ENCODE peak calls at places on chromosome 10, in four cellular contexts. X is CD8-positive, alpha-beta T cell; T is fibroblast of pulmonary artery; N is naive thymus-derived CD4-positive, alpha-beta T cell. O is an unnamed sample.

GRCh38 chr10:78706256-78706655 is 362.5 kb upstream of the ZMIZ1 start:
- DNase-seq in X (no peak), T (no peak), N (no peak), O (no peak)

GRCh38 chr10:70692043-70692603 is 19.8 kb downstream of the ADAMTS14 start:
- DNase-seq in X (no peak), T (no peak), N (no peak), O (peak)

GRCh38 chr10:47104786-47105385 is 193.7 kb downstream of the PTPN20 start:
- DNase-seq in X (no peak), T (no peak), N (no peak), O (peak)

GRCh38 chr10:51768886-51769285 is 69.5 kb upstream of the CSTF2T start:
- DNase-seq in X (no peak), T (no peak), N (no peak), O (no peak)

GRCh38 chr10:23293145-23293724 is 51.4 kb downstream of the C10orf67 start:
- DNase-seq in X (no peak), T (peak), N (no peak), O (peak)

GRCh38 chr10:24288581-24288980 is 79.6 kb downstream of the KIAA1217 start:
- DNase-seq in X (no peak), T (no peak), N (no peak), O (no peak)

GRCh38 chr10:70551971-70552422 is 50.5 kb downstream of the PRF1 start:
- DNase-seq in X (no peak), T (peak), N (no peak), O (no peak)

GRCh38 chr10:93171837-93172236 is 98.1 kb downstream of the CYP26A1 start:
- DNase-seq in X (no peak), T (no peak), N (no peak), O (no peak)

GRCh38 chr10:119059557-119059956 is 21.1 kb downstream of the EIF3A start:
- DNase-seq in X (no peak), T (no peak), N (no peak), O (no peak)

GRCh38 chr10:28628184-28628893 is 49.0 kb upstream of the BAMBI start:
- DNase-seq in X (peak), T (peak), N (peak), O (peak)

GRCh38 chr10:87829986-87830732 is 12.1 kb upstream of the ATAD1 start:
- DNase-seq in X (no peak), T (no peak), N (no peak), O (no peak)

GRCh38 chr10:44293306-44293778 is 91.6 kb downstream of the CXCL12 start:
- DNase-seq in X (no peak), T (no peak), N (no peak), O (no peak)

GRCh38 chr10:59175538-59176240 is 754 bp upstream of the PHYHIPL start:
- DNase-seq in X (no peak), T (no peak), N (no peak), O (no peak)

GRCh38 chr10:11625019-11625735 is 13.7 kb upstream of the USP6NL start:
- DNase-seq in X (no peak), T (no peak), N (no peak), O (no peak)

GRCh38 chr10:101536800-101537199 is 51.3 kb downstream of the POLL start:
- DNase-seq in X (no peak), T (peak), N (no peak), O (peak)

GRCh38 chr10:4868357-4868657 is 42.3 kb downstream of the AKR1E2 start:
- DNase-seq in X (no peak), T (peak), N (no peak), O (no peak)

GRCh38 chr10:4867109-4867519 is 41.1 kb downstream of the AKR1E2 start:
- DNase-seq in X (no peak), T (no peak), N (no peak), O (no peak)

GRCh38 chr10:4867520-4868356 is 41.7 kb downstream of the AKR1E2 start:
- DNase-seq in X (no peak), T (peak), N (no peak), O (no peak)

DNA sequence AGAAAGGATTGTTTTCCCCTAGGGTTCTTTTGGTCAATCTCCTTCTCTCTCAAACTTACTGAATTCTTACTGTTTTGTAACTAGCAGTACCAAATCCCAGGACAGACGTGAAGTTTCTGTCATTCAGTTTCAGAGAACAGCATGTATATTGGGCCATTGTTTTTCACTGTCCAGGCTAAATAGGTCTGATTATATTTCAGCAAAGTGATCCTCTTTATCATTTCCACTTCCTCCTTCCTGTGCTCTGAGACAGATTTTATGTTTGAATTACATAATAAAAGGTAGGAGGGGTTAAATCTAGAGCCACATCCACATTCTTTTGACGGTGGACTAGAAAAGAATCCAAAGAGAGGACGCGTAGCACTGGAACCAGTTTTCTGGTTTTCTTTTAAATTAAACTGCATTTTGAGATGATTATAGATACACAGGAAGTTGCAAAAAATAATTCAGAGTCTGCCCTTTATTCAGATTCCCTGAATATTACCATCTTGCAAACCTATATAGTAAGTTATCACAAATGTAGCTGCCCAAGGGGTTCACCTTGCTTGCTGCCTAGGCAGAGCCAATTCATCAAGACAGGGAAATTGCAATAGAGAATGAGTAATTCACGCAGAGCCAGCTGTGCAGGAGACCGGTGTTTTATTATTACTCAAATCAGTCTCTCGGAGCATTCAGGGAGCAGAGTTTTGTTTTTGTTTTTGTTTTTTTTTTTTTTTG is 40.1 kb downstream of the AKR1E2 start:
- DNase-seq in X (no peak), T (peak), N (no peak), O (no peak)
- H3K4me3 ChIP-seq in X (no peak), T (peak), N (no peak), O (no peak)

GRCh38 chr10:6141296-6142151 is 52.7 kb downstream of the RBM17 start:
- DNase-seq in X (no peak), T (peak), N (peak), O (no peak)
- H3K4me3 ChIP-seq in X (no peak), T (peak), N (peak), O (no peak)

GRCh38 chr10:878333-878753 is 53.2 kb downstream of the LARP4B start:
- DNase-seq in X (no peak), T (peak), N (no peak), O (no peak)
- H3K4me3 ChIP-seq in X (no peak), T (no peak), N (no peak), O (no peak)

GRCh38 chr10:34768972-34769330 is 46.1 kb downstream of the PARD3 start:
- DNase-seq in X (no peak), T (no peak), N (no peak), O (no peak)
- H3K4me3 ChIP-seq in X (no peak), T (no peak), N (no peak), O (no peak)

GRCh38 chr10:110746969-110747608 is 103.0 kb downstream of the RBM20 start:
- DNase-seq in X (no peak), T (no peak), N (no peak), O (no peak)
- H3K4me3 ChIP-seq in X (no peak), T (no peak), N (no peak), O (no peak)

GRCh38 chr10:121667948-121668335 is 69.7 kb upstream of the FGFR2 start:
- DNase-seq in X (no peak), T (no peak), N (no peak), O (no peak)
- H3K4me3 ChIP-seq in X (no peak), T (no peak), N (no peak), O (no peak)

GRCh38 chr10:111435871-111436270 is 359.0 kb downstream of the ADRA2A start:
- DNase-seq in X (no peak), T (no peak), N (no peak), O (no peak)

GRCh38 chr10:111445709-111446108 is 368.9 kb downstream of the ADRA2A start:
- DNase-seq in X (no peak), T (no peak), N (no peak), O (no peak)

GRCh38 chr10:111439034-111439842 is 362.4 kb downstream of the ADRA2A start:
- DNase-seq in X (no peak), T (no peak), N (no peak), O (no peak)

GRCh38 chr10:111440501-111440900 is 363.7 kb downstream of the ADRA2A start:
- DNase-seq in X (no peak), T (no peak), N (no peak), O (no peak)
- H3K4me3 ChIP-seq in X (no peak), T (no peak), N (no peak), O (no peak)

GRCh38 chr10:97518601-97519043 is 19.9 kb downstream of the UBTD1 start:
- DNase-seq in X (no peak), T (peak), N (no peak), O (no peak)
- H3K4me3 ChIP-seq in X (no peak), T (no peak), N (no peak), O (no peak)

GRCh38 chr10:91796332-91797076 is 1.7 kb upstream of the TNKS2 start:
- DNase-seq in X (peak), T (peak), N (peak), O (peak)
- H3K4me3 ChIP-seq in X (peak), T (peak), N (peak), O (peak)

O was measured in Jurkat, Clone E6-1.